ENCODE peak calls at places on chromosome 1, in four cellular contexts. L is astrocyte of the cerebellum, E is GM23248, C is lower lobe of right lung. T is an unnamed sample.

GRCh38 chr1:54885863-54886723 is 902 bp downstream of the DHCR24 start:
- DNase-seq in L (no peak), E (peak; percentile 43), C (peak; percentile 67), T (peak; percentile 37)

GRCh38 chr1:185520188-185520935 is 203.3 kb upstream of the IVNS1ABP start:
- DNase-seq in L (no peak), E (peak; percentile 49), C (no peak), T (no peak)

GRCh38 chr1:32767641-32768040 is 49.5 kb downstream of the YARS1 start:
- DNase-seq in L (no peak), E (peak; percentile 68), C (peak; percentile 40), T (no peak)

GRCh38 chr1:31712041-31712440 is 8.2 kb upstream of the COL16A1 start:
- DNase-seq in L (peak; percentile 90), E (peak; percentile 71), C (no peak), T (no peak)

GRCh38 chr1:107414550-107414949 is 273.7 kb downstream of the NTNG1 start:
- DNase-seq in L (no peak), E (peak; percentile 21), C (no peak), T (no peak)

GRCh38 chr1:67336783-67337182 is 29.1 kb downstream of the IL12RB2 start:
- DNase-seq in L (no peak), E (no peak), C (no peak), T (no peak)

GRCh38 chr1:162688521-162688920 is 56.3 kb downstream of the DDR2 start:
- DNase-seq in L (no peak), E (no peak), C (no peak), T (no peak)

GRCh38 chr1:233293556-233294446 is 1.7 kb downstream of the PCNX2 start:
- DNase-seq in L (no peak), E (peak; percentile 30), C (no peak), T (no peak)

GRCh38 chr1:77546890-77547289 is 135.6 kb downstream of the ZZZ3 start:
- DNase-seq in L (no peak), E (no peak), C (no peak), T (no peak)

DNA sequence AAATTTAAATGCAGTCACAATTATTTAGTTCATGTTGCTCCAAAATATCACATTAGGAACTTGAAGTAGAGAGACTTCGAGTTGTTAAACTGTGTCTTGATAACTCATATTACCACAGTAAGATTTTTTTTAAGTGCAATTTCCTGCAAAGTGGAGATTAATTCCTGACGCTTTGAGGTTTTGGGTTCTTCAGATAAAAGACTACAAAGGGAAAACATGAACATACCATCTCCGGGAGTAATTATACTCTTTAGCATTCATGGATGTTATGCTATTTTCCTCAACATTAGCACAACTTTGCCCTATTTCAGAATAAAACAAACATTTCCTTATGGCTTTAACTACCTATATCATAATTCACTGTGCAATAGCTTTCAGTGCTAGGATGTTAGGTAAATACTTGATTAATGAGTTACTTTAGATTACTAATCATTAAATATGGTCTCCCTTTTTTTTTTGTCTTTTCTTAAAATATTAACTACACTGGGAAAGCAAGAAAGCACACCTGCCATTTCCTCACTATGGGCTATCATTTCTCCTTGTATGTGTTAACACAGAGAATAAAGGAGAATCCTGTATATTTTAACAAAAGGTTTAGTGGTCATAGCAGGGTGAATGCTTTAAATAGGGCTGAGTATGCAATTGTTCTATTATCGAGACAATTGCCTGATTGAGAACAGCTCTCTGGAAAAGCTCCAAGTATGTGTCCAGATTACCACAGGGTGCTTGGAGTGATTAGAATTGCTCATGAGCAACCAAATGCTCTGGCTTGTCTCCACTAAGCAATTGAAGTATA is 252.5 kb upstream of the C1orf105 start:
- DNase-seq in L (peak; percentile 94), E (peak; percentile 65), C (no peak), T (peak; percentile 85)
- H3K4me3 ChIP-seq in L (no peak overlapping the region), E (no peak overlapping the region), C (no peak overlapping the region), T (no peak overlapping the region)

GRCh38 chr1:205447457-205448415 is 8.1 kb downstream of the BLACAT1 start:
- DNase-seq in L (no peak), E (no peak), C (no peak), T (no peak)

GRCh38 chr1:205449750-205450443 is 5.9 kb downstream of the BLACAT1 start:
- DNase-seq in L (no peak), E (peak; percentile 66), C (peak; percentile 80), T (peak; percentile 46)

GRCh38 chr1:205449254-205449749 is 6.5 kb downstream of the BLACAT1 start:
- DNase-seq in L (no peak), E (no peak), C (no peak), T (no peak)

GRCh38 chr1:205450448-205450847 is 5.4 kb downstream of the BLACAT1 start:
- DNase-seq in L (no peak), E (no peak), C (no peak), T (no peak)

GRCh38 chr1:205448540-205449253 is 7.1 kb downstream of the BLACAT1 start:
- DNase-seq in L (no peak), E (no peak), C (no peak), T (no peak)
- H3K4me3 ChIP-seq in L (peak overlapping the region; percentile 24), E (no peak overlapping the region), C (peak overlapping the region; percentile 47), T (peak overlapping the region; percentile 57)

DNA sequence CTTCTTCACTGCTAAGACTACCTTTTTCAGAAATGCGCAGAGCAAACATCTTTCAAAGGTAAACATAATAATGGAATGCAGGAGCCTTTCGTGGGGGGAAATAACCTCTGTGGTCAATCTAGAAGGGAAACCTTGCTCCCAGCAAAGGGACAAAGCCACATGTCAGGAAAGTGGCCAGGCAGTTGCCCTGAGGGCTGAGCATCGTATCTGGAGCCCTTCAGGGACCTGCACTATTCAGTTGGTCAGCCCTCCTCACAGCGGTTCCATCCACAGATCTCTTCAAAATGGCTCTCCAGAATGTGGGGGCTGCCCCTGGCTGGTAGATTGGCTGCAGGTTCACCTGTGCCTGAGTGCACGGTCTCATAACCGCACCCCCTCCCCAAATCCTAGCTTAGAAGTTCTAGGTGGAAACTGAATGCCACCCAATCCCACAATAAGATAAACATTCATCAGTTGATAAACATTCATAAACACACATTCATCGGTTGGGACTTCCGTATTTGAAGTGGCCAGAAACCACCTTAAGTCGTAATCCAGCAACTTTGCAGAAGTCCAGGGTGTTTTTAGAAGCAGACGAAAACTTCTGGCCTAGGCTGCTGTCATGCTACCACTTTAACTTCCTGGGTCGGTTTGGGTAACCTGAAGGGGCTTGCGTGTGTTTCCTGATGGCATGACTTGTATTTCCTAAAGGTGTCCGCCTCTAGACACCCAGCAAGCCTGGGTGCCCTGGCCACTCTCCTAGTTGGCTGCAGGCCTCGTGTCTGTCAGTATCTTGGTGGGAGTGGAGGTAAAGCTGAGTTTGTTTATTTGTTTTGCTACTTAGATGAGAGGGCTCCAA is 50.5 kb downstream of the RASSF5 start:
- DNase-seq in L (no peak), E (no peak), C (peak; percentile 64), T (no peak)
- H3K4me3 ChIP-seq in L (peak overlapping the region; percentile 47), E (peak overlapping the region; percentile 72), C (peak overlapping the region; percentile 65), T (peak overlapping the region; percentile 51)

GRCh38 chr1:159892944-159893343 is 7.0 kb downstream of the CFAP45 start:
- DNase-seq in L (no peak), E (no peak), C (no peak), T (no peak)
- H3K4me3 ChIP-seq in L (no peak overlapping the region), E (no peak overlapping the region), C (no peak overlapping the region), T (no peak overlapping the region)

DNA sequence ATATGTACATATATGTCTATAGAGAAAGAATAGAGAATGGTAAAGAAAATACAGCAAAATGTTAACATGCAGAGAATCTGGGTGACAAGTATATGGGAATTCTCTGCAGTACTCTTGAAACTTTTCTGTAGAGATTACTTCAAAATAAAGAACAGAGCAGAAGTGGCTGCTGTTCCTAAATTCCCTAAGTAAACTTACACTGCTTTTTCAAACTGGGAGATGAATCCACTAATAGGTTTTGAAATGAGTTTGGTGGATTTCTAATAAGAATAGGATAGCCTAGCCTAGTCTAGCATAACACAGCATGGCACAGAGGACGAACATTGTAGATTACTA is 450 bp upstream of the CR2 start:
- DNase-seq in L (no peak), E (peak; percentile 1), C (no peak), T (no peak)
- H3K4me3 ChIP-seq in L (no peak overlapping the region), E (no peak overlapping the region), C (peak overlapping the region; percentile 53), T (peak overlapping the region; percentile 50)

GRCh38 chr1:197675475-197676324 is 99.6 kb downstream of the DENND1B start:
- DNase-seq in L (no peak), E (peak; percentile 52), C (peak; percentile 31), T (no peak)
- H3K4me3 ChIP-seq in L (no peak overlapping the region), E (peak overlapping the region; percentile 74), C (peak overlapping the region; percentile 35), T (no peak overlapping the region)

GRCh38 chr1:51344602-51345299 is 14.4 kb upstream of the TTC39A start:
- DNase-seq in L (no peak), E (peak; percentile 20), C (peak; percentile 75), T (no peak)
- H3K4me3 ChIP-seq in L (peak overlapping the region; percentile 20), E (no peak overlapping the region), C (peak overlapping the region; percentile 50), T (peak overlapping the region; percentile 31)